ENCODE peak calls at places on chromosomes 5 and 9, in four cellular contexts. V, Q, U and G are unnamed samples.

GRCh38 chr9:98532147-98532546 is 176.6 kb downstream of the GABBR2 start:
- DNase-seq in V (no peak), Q (no peak), U (no peak), G (no peak)

GRCh38 chr5:72388652-72389051 is 68.5 kb downstream of the PTCD2 start:
- DNase-seq in Q (no peak), U (no peak), V (no peak), G (no peak)

GRCh38 chr5:150458819-150459557 is 9.4 kb upstream of the RPS14 start:
- DNase-seq in V (peak), Q (peak), U (peak), G (peak)

GRCh38 chr5:34749431-34749872 is 89.5 kb upstream of the TTC23L start:
- DNase-seq in Q (no peak), V (no peak), U (no peak), G (no peak)

GRCh38 chr5:173010547-173011464 is 27.2 kb downstream of the ATP6V0E1 start:
- DNase-seq in U (peak), V (peak), Q (no peak), G (peak)

GRCh38 chr5:1488882-1489680 is 34.7 kb downstream of the LPCAT1 start:
- DNase-seq in U (no peak), V (no peak), Q (no peak), G (no peak)

GRCh38 chr9:75053869-75054268 is 25.8 kb upstream of the CARNMT1 start:
- DNase-seq in V (no peak), Q (no peak), U (no peak), G (no peak)

GRCh38 chr9:98823666-98824334 is 16.3 kb downstream of the GALNT12 start:
- DNase-seq in V (no peak), U (no peak), Q (no peak), G (no peak)

GRCh38 chr5:1655496-1656270 is 131.9 kb upstream of the LPCAT1 start:
- DNase-seq in U (no peak), Q (no peak), V (no peak), G (peak)

GRCh38 chr5:88355490-88356050 is 86.9 kb upstream of the TMEM161B start:
- DNase-seq in U (no peak), Q (no peak), V (no peak), G (no peak)

GRCh38 chr9:89374176-89374575 is 55.9 kb downstream of the SECISBP2 start:
- DNase-seq in U (no peak), Q (no peak), V (no peak), G (no peak)

GRCh38 chr5:142080248-142080647 is 28.3 kb upstream of the NDFIP1 start:
- DNase-seq in Q (no peak), U (no peak), V (no peak), G (no peak)
- H3K27ac ChIP-seq in Q (no peak), U (no peak), V (no peak), G (no peak)

DNA sequence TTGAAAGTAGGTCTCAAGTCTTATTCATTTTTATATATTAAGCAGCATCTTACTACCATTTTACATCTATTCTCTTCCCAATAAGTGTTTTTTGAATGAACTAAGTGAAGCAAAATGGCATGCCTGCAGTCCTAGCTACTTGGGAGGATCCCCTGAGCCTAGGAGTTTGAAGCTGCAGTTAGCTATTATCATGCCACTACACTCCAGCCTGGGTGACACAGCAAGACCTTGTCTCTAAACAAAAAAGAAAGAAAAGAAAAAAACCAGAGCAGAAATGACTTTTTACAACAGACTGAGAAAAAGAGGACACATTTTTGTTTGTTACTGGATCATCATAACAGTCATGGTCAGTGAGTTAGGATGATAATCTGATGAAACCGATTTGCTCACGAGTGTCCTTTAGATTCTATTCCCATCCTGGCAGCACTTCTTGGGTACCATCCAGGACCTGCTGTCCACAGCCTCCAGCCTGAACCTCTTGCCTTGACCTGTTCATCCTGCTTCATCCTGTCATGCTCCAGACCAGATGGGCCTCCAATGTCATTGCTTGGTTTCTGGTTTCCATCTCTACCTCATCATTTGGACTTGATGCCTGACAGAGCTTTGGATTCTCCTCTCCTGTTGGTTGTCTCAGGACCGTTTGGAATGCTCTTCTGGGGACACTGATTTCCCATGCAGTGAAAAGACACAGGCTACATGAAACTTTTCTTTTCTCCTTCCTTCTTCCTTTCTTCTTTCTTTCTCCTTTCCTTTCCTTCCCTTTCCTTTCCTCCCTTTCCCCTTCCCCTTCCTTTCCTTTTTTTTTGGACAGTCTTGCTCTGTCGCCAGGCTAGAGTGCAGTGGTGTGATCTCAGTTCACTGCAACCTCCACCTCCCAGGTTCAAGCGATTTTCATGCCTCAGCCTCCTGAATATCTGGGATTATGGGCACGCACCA is 50.1 kb upstream of the GLRX start:
- DNase-seq in V (no peak), Q (no peak), U (no peak), G (no peak)
- H3K27ac ChIP-seq in V (no peak), Q (no peak), U (no peak), G (no peak)

GRCh38 chr5:113240032-113240431 is 194.8 kb downstream of the TSSK1B start:
- DNase-seq in U (no peak), V (no peak), Q (no peak), G (no peak)

GRCh38 chr5:113240951-113241726 is 193.7 kb downstream of the TSSK1B start:
- DNase-seq in V (no peak), U (no peak), Q (no peak), G (no peak)

GRCh38 chr5:113236536-113237308 is 198.1 kb downstream of the TSSK1B start:
- DNase-seq in U (no peak), Q (no peak), V (no peak), G (no peak)

GRCh38 chr5:113235884-113236283 is 198.9 kb downstream of the TSSK1B start:
- DNase-seq in Q (no peak), U (no peak), V (no peak), G (no peak)

DNA sequence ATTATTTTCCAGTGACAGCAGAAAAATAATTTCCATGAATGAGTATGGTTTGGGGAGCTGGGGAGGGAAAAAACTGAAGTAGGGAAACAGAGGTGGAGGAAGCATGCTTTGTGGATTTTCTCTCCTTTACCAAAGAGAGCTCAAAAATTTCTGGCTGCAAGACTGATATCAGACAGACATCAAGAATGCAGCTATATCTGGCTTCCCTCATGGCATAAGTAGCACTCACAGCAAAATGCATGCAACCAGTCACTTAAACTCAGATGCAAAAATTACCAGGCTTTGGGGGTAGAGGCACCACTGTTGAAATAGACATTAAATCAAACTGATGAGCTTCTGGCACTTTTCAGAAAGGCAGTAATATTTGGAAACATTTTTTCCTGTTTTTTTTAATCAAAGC is 196.9 kb downstream of the TSSK1B start:
- DNase-seq in Q (no peak), U (no peak), V (no peak), G (no peak)
- H3K27ac ChIP-seq in Q (no peak), U (no peak), V (no peak), G (no peak)

GRCh38 chr9:112005939-112006338 is 109.3 kb downstream of the UGCG start:
- DNase-seq in U (no peak), Q (no peak), V (no peak), G (no peak)
- H3K27ac ChIP-seq in U (no peak), Q (no peak), V (no peak), G (no peak)

DNA sequence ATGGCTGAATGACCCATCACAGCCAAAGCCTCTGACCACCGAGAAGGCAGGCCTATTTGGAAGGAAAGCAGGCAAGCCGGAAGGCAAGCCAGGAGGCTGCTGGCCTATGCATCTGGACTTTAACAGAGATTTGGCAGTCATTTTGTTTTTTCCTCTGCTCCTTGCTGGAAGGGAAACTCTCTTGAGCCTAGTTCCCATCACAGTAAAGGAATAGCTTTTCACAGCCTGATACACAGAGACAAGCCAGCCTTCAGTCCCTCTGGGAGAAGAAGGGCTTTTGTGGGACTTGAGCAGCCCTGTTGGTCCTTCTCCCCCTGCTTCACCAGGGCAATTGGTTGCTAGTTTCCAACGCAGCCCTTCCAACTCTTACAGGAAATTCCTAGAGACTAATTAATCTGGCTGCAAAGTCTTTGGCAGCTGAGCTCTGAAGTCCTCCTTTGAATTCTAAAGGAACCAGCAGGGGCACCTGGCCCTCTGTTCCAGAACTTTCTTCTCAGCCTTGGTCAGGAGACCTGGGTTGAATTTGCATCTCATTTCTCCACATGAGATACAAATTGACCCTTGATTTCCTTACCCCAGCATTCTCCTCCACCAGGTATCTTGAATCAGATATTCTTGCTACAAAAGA is 157.3 kb upstream of the EPB41L4A start:
- DNase-seq in Q (no peak), U (no peak), V (peak), G (no peak)
- H3K27ac ChIP-seq in Q (no peak), U (no peak), V (peak), G (peak)

DNA sequence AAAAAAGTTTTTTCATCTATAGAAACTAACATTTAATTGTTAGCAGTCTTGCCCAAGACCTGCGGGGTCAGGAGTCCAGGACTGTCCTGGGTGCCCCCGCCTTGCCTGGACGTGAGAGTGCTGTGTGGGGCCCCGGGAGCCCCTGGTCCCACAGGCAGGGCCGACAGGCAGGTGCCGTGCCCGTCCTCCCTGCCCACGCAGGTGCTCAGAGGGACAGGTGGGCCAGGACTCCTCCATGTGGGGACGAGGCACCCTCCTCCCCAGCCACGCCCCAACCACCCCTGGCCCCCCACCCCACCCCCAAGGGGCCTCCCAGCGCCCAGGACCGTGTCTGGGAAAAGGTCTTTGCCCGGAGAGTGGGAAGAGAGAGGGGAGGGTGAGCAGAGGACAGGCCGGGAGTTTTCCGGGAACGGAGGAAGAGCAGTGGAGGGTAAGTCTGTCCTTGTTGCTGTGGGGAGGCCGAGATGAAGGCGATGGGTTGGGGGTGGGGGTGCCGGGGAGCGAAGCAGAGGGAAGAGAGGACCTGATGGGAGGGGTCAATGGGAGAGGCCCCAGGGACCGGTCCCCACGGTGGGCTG is 2.7 kb upstream of the LCN12 start:
- DNase-seq in U (peak), V (no peak), Q (no peak), G (no peak)
- H3K27ac ChIP-seq in U (peak), V (peak), Q (peak), G (peak)

GRCh38 chr9:85466834-85467233 is 274.9 kb downstream of the AGTPBP1 start:
- DNase-seq in Q (no peak), U (no peak), V (no peak), G (no peak)
- H3K27ac ChIP-seq in Q (no peak), U (no peak), V (no peak), G (no peak)

GRCh38 chr5:122864842-122865241 is 19.4 kb downstream of the SNX24 start:
- DNase-seq in V (no peak), Q (no peak), U (no peak), G (no peak)

GRCh38 chr5:122863721-122864120 is 18.3 kb downstream of the SNX24 start:
- DNase-seq in U (no peak), V (no peak), Q (no peak), G (no peak)

GRCh38 chr5:122870219-122870856 is 24.9 kb downstream of the SNX24 start:
- DNase-seq in U (no peak), Q (no peak), V (no peak), G (no peak)

GRCh38 chr5:122863240-122863639 is 17.8 kb downstream of the SNX24 start:
- DNase-seq in Q (no peak), V (no peak), U (no peak), G (no peak)

DNA sequence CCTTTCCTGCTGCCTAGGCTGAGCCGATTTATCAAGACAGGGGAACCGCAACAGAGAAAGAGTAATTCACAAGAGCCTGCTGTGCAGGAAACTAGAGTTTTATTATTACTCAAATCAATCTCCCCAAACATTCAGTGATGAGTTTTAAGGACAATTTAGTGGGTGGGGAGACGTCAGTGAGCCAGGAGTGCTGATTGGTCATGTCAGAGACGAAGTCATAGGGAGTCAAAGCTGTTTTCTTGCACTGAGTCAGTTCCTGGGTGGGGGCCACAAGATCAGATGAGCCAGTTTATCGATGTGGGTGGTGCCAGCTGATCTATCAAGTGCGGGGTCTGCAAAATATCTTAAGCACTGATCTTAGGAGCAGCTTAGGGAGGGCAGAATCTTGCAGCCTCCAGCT is 19.0 kb downstream of the SNX24 start:
- DNase-seq in Q (peak), V (no peak), U (no peak), G (no peak)
- H3K27ac ChIP-seq in Q (peak), V (no peak), U (no peak), G (no peak)

DNA sequence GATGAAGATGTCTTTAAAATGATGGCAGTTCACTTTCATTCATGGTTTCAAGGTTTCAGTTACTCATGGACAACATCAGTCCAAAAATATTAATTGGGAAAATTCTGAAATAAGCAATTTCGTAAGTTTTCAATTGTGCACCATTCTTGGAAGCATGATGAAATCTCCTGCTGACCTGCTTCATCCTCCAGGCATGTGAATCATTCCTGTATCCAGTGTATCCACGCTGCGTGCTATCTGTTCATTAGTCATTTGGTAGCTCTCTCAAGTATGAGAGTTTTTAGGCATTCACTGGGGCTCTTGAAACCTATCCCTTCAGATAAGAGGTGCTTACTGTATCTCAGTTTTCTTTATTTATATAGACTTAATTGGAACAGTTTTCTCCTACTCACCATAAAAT is 293.0 kb downstream of the CDH12 start:
- DNase-seq in V (no peak), Q (no peak), U (peak), G (no peak)
- H3K27ac ChIP-seq in V (no peak), Q (no peak), U (no peak), G (no peak)

GRCh38 chr9:114375386-114375785 is 12.4 kb downstream of the AKNA start:
- DNase-seq in V (no peak), Q (no peak), U (no peak), G (no peak)
- H3K27ac ChIP-seq in V (no peak), Q (peak), U (no peak), G (no peak)